ENCODE peak calls at places on chromosomes 5 and 9, in ten cellular contexts. Z is fibroblast of the conjunctiva; E is Calu3; I is mucosa of descending colon; B is small intestine; Q is NB4; W is CD8-positive, alpha-beta memory T cell; G is EL; T is D341Med; P is AG04450. H is an unnamed sample.

GRCh38 chr9:99060621-99061020 is 44.3 kb upstream of the TGFBR1 start:
- DNase-seq in Q (no peak), W (no peak), P (no peak), I (no peak), B (no peak), Z (no peak), G (no peak), E (no peak), T (no peak), H (no peak)

GRCh38 chr5:109739741-109740140 is 50.0 kb downstream of the MAN2A1 start:
- DNase-seq in T (no peak), B (no peak), P (no peak), Q (no peak), Z (no peak), E (no peak), I (no peak), G (peak), W (no peak), H (no peak)

GRCh38 chr5:95620030-95620869 is at the start of gene GPR150:
- DNase-seq in P (no peak), Z (no peak), T (peak), G (peak), E (peak), W (peak), Q (peak), I (peak), B (peak), H (no peak)

GRCh38 chr5:117149312-117149711 is 574.7 kb upstream of the SEMA6A start:
- DNase-seq in G (no peak), Z (no peak), B (no peak), P (no peak), W (no peak), T (no peak), I (no peak), Q (no peak), E (no peak), H (no peak)

GRCh38 chr9:83327323-83327722 is 210.9 kb downstream of the FRMD3 start:
- DNase-seq in G (peak), B (no peak), T (no peak), W (no peak), Q (no peak), E (no peak), P (no peak), Z (no peak), I (no peak), H (no peak)

GRCh38 chr5:141878186-141878770 is at the start of gene PCDH1:
- DNase-seq in E (peak), B (peak), Z (no peak), Q (no peak), G (peak), W (no peak), P (no peak), I (no peak), T (peak), H (peak)

GRCh38 chr5:68333649-68334549 is 118.3 kb downstream of the PIK3R1 start:
- DNase-seq in Q (peak), G (peak), Z (peak), T (no peak), I (no peak), B (no peak), P (peak), E (peak), W (no peak), H (peak)

GRCh38 chr5:124639095-124639665 is 107.3 kb downstream of the ZNF608 start:
- DNase-seq in P (no peak), G (no peak), E (no peak), B (no peak), Z (no peak), I (no peak), Q (no peak), T (no peak), W (no peak), H (no peak)

GRCh38 chr9:38687389-38687842 is 32.5 kb downstream of the FAM240B start:
- DNase-seq in E (peak), I (peak), G (no peak), P (no peak), Z (no peak), B (peak), W (peak), Q (no peak), T (no peak), H (no peak)

GRCh38 chr5:15966651-15967050 is 212.9 kb downstream of the MARCHF11 start:
- DNase-seq in G (no peak), P (no peak), T (no peak), Q (no peak), Z (no peak), E (no peak), I (no peak), W (no peak), B (no peak), H (no peak)

GRCh38 chr5:58410441-58410840 is 49.4 kb downstream of the PLK2 start:
- DNase-seq in I (no peak), Z (peak), T (no peak), G (peak), E (peak), W (no peak), P (peak), B (peak), Q (peak), H (peak)

GRCh38 chr5:172050070-172050469 is 43.6 kb upstream of the FBXW11 start:
- DNase-seq in E (no peak), P (no peak), W (no peak), Q (no peak), T (no peak), I (no peak), B (no peak), Z (no peak), G (no peak), H (no peak)

GRCh38 chr9:134624827-134625181 is 16.8 kb upstream of the COL5A1 start:
- DNase-seq in G (peak), I (peak), Z (peak), T (no peak), E (no peak), P (no peak), B (no peak), W (no peak), Q (no peak), H (no peak)

GRCh38 chr5:175738126-175738525 is 80.3 kb downstream of the HRH2 start:
- DNase-seq in W (no peak), E (no peak), Z (no peak), P (no peak), Q (no peak), T (no peak), B (no peak), G (no peak), I (no peak), H (no peak)

GRCh38 chr9:134462304-134462703 is 136.0 kb downstream of the RXRA start:
- DNase-seq in P (no peak), T (no peak), G (no peak), B (no peak), Z (no peak), E (no peak), W (no peak), I (peak), Q (no peak), H (no peak)

GRCh38 chr5:133844836-133845235 is 123.6 kb downstream of the C5orf15 start:
- DNase-seq in W (no peak), I (no peak), T (no peak), P (no peak), E (no peak), Q (no peak), B (no peak), Z (no peak), G (no peak), H (no peak)

GRCh38 chr5:149371296-149371962 is 7.7 kb downstream of the IL17B start:
- DNase-seq in P (no peak), I (no peak), G (peak), Z (no peak), Q (peak), W (peak), E (peak), T (peak), B (peak), H (peak)

GRCh38 chr9:95783426-95783975 is 92.0 kb upstream of the ERCC6L2 start:
- DNase-seq in P (no peak), E (no peak), T (no peak), W (no peak), Z (no peak), B (no peak), Q (peak), I (no peak), G (peak), H (no peak)

GRCh38 chr9:13841801-13842462 is 472.0 kb downstream of the NFIB start:
- DNase-seq in W (no peak), E (peak), G (no peak), Q (no peak), P (no peak), Z (no peak), I (no peak), T (peak), B (no peak), H (no peak)

GRCh38 chr9:17503196-17503595 is 75.7 kb upstream of the SH3GL2 start:
- DNase-seq in E (no peak), G (no peak), I (no peak), Q (no peak), Z (no peak), P (no peak), W (no peak), T (no peak), B (no peak), H (no peak)

GRCh38 chr5:34652916-34653315 is 3.2 kb upstream of the RAI14 start:
- DNase-seq in Z (peak), G (peak), E (no peak), W (no peak), B (no peak), Q (no peak), I (no peak), T (no peak), P (no peak), H (no peak)

GRCh38 chr5:40514986-40515385 is 164.7 kb upstream of the PTGER4 start:
- DNase-seq in W (no peak), Q (no peak), P (no peak), G (no peak), E (no peak), Z (no peak), B (no peak), T (no peak), I (no peak), H (no peak)

GRCh38 chr9:127451681-127452480 is 571 bp downstream of the LRSAM1 start:
- DNase-seq in Z (no peak), G (peak), T (peak), B (peak), W (peak), E (peak), I (peak), Q (peak), P (no peak), H (peak)

GRCh38 chr9:125964702-125965225 is 217.6 kb downstream of the PBX3 start:
- DNase-seq in T (no peak), I (no peak), Q (no peak), G (no peak), B (no peak), W (no peak), Z (no peak), P (no peak), E (no peak), H (no peak)

GRCh38 chr5:180067986-180068385 is 3.6 kb downstream of the RNF130 start:
- DNase-seq in B (no peak), G (no peak), I (no peak), T (no peak), W (no peak), Q (no peak), P (no peak), Z (no peak), E (no peak), H (no peak)

GRCh38 chr9:134698587-134699342 is 57.2 kb downstream of the COL5A1 start:
- DNase-seq in I (peak), E (peak), Q (peak), Z (peak), P (no peak), W (no peak), G (peak), B (peak), T (peak), H (peak)

GRCh38 chr5:147732552-147732883 is 50.0 kb downstream of the JAKMIP2 start:
- DNase-seq in P (no peak), T (no peak), E (no peak), I (no peak), B (no peak), Z (no peak), W (no peak), Q (no peak), G (no peak), H (no peak)

GRCh38 chr9:125521462-125522327 is 185.3 kb downstream of the MAPKAP1 start:
- DNase-seq in I (no peak), E (no peak), W (no peak), P (peak), Z (peak), B (no peak), T (no peak), G (peak), Q (peak), H (no peak)

GRCh38 chr5:137708062-137708461 is 27.8 kb downstream of the KLHL3 start:
- DNase-seq in B (no peak), T (no peak), W (no peak), I (no peak), G (no peak), Z (no peak), E (no peak), Q (no peak), P (no peak), H (no peak)

GRCh38 chr9:121503443-121503842 is 3.8 kb upstream of the GGTA1 start:
- DNase-seq in G (no peak), E (no peak), B (no peak), W (no peak), I (no peak), P (no peak), Z (no peak), T (no peak), Q (no peak), H (no peak)

GRCh38 chr9:133945977-133946753 is 46.0 kb downstream of the VAV2 start:
- DNase-seq in Q (peak), P (no peak), E (no peak), Z (no peak), G (no peak), W (no peak), B (no peak), I (peak), T (no peak), H (no peak)

H was measured in HT-29.